ENCODE peak calls at places on chromosomes 11 and 22, in seven cellular contexts. One of them, this sample, is unnamed.
A peak's percentile ranks its signal among the peaks of the same experiment; 100 is the strongest.

GRCh38 chr22:48898524-48899377 is 928.9 kb downstream of the BRD1 start:
- DNase-seq in BE2C: no peak
- DNase-seq in pancreas: no peak
- DNase-seq in right lobe of liver: peak; percentile 22
- DNase-seq in cardiac muscle cell: no peak
- DNase-seq in adrenal gland: no peak
- DNase-seq in left ventricle myocardium inferior: no peak
- DNase-seq in this sample: peak; percentile 29

GRCh38 chr11:92838655-92839334 is 130.7 kb upstream of the MTNR1B start:
- DNase-seq in BE2C: no peak
- DNase-seq in pancreas: no peak
- DNase-seq in right lobe of liver: no peak
- DNase-seq in cardiac muscle cell: peak; percentile 68
- DNase-seq in adrenal gland: no peak
- DNase-seq in left ventricle myocardium inferior: no peak
- DNase-seq in this sample: no peak

GRCh38 chr11:1445741-1446445 is 40.7 kb downstream of the MOB2 start:
- DNase-seq in BE2C: no peak
- DNase-seq in pancreas: no peak
- DNase-seq in right lobe of liver: no peak
- DNase-seq in cardiac muscle cell: no peak
- DNase-seq in adrenal gland: no peak
- DNase-seq in left ventricle myocardium inferior: no peak
- DNase-seq in this sample: no peak

GRCh38 chr11:69101100-69101791 is 52.5 kb downstream of the TPCN2 start:
- DNase-seq in BE2C: peak; percentile 91
- DNase-seq in pancreas: peak; percentile 94
- DNase-seq in right lobe of liver: peak; percentile 82
- DNase-seq in cardiac muscle cell: peak; percentile 65
- DNase-seq in adrenal gland: peak; percentile 76
- DNase-seq in left ventricle myocardium inferior: peak; percentile 74
- DNase-seq in this sample: no peak

GRCh38 chr11:78940500-78941225 is 366.0 kb upstream of the NARS2 start:
- DNase-seq in BE2C: peak; percentile 54
- DNase-seq in pancreas: no peak
- DNase-seq in right lobe of liver: no peak
- DNase-seq in cardiac muscle cell: peak; percentile 86
- DNase-seq in adrenal gland: no peak
- DNase-seq in left ventricle myocardium inferior: no peak
- DNase-seq in this sample: no peak

GRCh38 chr11:86717817-86718501 is 45.5 kb upstream of the ME3 start:
- DNase-seq in BE2C: no peak
- DNase-seq in pancreas: no peak
- DNase-seq in right lobe of liver: no peak
- DNase-seq in cardiac muscle cell: no peak
- DNase-seq in adrenal gland: no peak
- DNase-seq in left ventricle myocardium inferior: no peak
- DNase-seq in this sample: no peak

GRCh38 chr11:26947379-26947844 is 46.5 kb upstream of the FIBIN start:
- DNase-seq in BE2C: no peak
- DNase-seq in pancreas: no peak
- DNase-seq in right lobe of liver: no peak
- DNase-seq in cardiac muscle cell: no peak
- DNase-seq in adrenal gland: peak; percentile 5
- DNase-seq in left ventricle myocardium inferior: no peak
- DNase-seq in this sample: peak; percentile 49

GRCh38 chr22:30575859-30576258 is 1.4 kb upstream of the GAL3ST1 start:
- DNase-seq in BE2C: no peak
- DNase-seq in pancreas: no peak
- DNase-seq in right lobe of liver: no peak
- DNase-seq in cardiac muscle cell: no peak
- DNase-seq in adrenal gland: no peak
- DNase-seq in left ventricle myocardium inferior: no peak
- DNase-seq in this sample: no peak

DNA sequence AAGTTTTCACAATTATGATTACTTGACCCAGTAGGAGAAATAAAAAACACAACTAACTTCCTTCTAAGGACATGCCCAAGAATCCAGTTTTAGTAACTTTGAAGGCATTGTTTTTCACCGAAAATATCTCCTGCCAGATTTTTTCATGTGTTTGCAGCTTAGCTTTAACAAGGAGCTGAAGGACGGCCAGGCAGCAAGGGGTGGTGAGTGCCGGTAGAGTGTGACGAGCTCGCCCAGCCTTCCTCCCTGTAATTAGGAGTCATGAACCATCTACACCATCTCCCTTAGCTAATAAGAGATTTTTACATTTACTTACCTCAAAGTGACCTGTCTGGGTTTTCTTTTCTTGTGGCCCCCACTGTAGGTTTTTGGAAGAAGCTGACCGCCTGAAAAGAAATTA is 72.0 kb downstream of the BMAL1 start:
- DNase-seq in BE2C: no peak
- DNase-seq in pancreas: no peak
- DNase-seq in right lobe of liver: no peak
- DNase-seq in cardiac muscle cell: no peak
- DNase-seq in adrenal gland: no peak
- DNase-seq in left ventricle myocardium inferior: no peak
- DNase-seq in this sample: no peak
- H3K36me3 ChIP-seq in BE2C: no peaks in the 10 kb centered on the region
- H3K36me3 ChIP-seq in pancreas: peaks cover 9% of the 10 kb centered on the region
- H3K36me3 ChIP-seq in right lobe of liver: peaks cover 36% of the 10 kb centered on the region
- H3K36me3 ChIP-seq in cardiac muscle cell: no peaks in the 10 kb centered on the region
- H3K36me3 ChIP-seq in adrenal gland: peaks cover 14% of the 10 kb centered on the region
- H3K36me3 ChIP-seq in left ventricle myocardium inferior: peaks cover 7% of the 10 kb centered on the region
- H3K36me3 ChIP-seq in this sample: peaks cover 12% of the 10 kb centered on the region

GRCh38 chr11:67349036-67349435 is 4.3 kb downstream of the POLD4 start:
- DNase-seq in BE2C: no peak
- DNase-seq in pancreas: no peak
- DNase-seq in right lobe of liver: no peak
- DNase-seq in cardiac muscle cell: no peak
- DNase-seq in adrenal gland: no peak
- DNase-seq in left ventricle myocardium inferior: no peak
- DNase-seq in this sample: no peak
- H3K4me1 ChIP-seq in BE2C: peaks cover 4% of the 10 kb centered on the region
- H3K4me1 ChIP-seq in pancreas: peaks cover 45% of the 10 kb centered on the region
- H3K4me1 ChIP-seq in right lobe of liver: peaks cover 20% of the 10 kb centered on the region
- H3K4me1 ChIP-seq in cardiac muscle cell: peaks cover 7% of the 10 kb centered on the region
- H3K4me1 ChIP-seq in adrenal gland: peaks cover 28% of the 10 kb centered on the region
- H3K4me1 ChIP-seq in left ventricle myocardium inferior: peaks cover 49% of the 10 kb centered on the region
- H3K4me1 ChIP-seq in this sample: peaks cover 22% of the 10 kb centered on the region

GRCh38 chr22:45237065-45237990 is 3.4 kb downstream of the KIAA0930 start:
- DNase-seq in BE2C: no peak
- DNase-seq in pancreas: no peak
- DNase-seq in right lobe of liver: peak; percentile 80
- DNase-seq in cardiac muscle cell: no peak
- DNase-seq in adrenal gland: no peak
- DNase-seq in left ventricle myocardium inferior: no peak
- DNase-seq in this sample: no peak

GRCh38 chr22:45240810-45241631 is at the start of gene KIAA0930:
- DNase-seq in BE2C: peak; percentile 81
- DNase-seq in pancreas: peak; percentile 91
- DNase-seq in right lobe of liver: peak; percentile 93
- DNase-seq in cardiac muscle cell: peak; percentile 85
- DNase-seq in adrenal gland: peak; percentile 78
- DNase-seq in left ventricle myocardium inferior: peak; percentile 82
- DNase-seq in this sample: peak; percentile 81

GRCh38 chr22:45240137-45240809 is 421 bp downstream of the KIAA0930 start:
- DNase-seq in BE2C: peak; percentile 53
- DNase-seq in pancreas: peak; percentile 77
- DNase-seq in right lobe of liver: no peak
- DNase-seq in cardiac muscle cell: no peak
- DNase-seq in adrenal gland: peak; percentile 44
- DNase-seq in left ventricle myocardium inferior: no peak
- DNase-seq in this sample: peak; percentile 60

GRCh38 chr22:45238431-45239377 is 2.0 kb downstream of the KIAA0930 start:
- DNase-seq in BE2C: no peak
- DNase-seq in pancreas: no peak
- DNase-seq in right lobe of liver: no peak
- DNase-seq in cardiac muscle cell: no peak
- DNase-seq in adrenal gland: peak; percentile 65
- DNase-seq in left ventricle myocardium inferior: no peak
- DNase-seq in this sample: no peak

DNA sequence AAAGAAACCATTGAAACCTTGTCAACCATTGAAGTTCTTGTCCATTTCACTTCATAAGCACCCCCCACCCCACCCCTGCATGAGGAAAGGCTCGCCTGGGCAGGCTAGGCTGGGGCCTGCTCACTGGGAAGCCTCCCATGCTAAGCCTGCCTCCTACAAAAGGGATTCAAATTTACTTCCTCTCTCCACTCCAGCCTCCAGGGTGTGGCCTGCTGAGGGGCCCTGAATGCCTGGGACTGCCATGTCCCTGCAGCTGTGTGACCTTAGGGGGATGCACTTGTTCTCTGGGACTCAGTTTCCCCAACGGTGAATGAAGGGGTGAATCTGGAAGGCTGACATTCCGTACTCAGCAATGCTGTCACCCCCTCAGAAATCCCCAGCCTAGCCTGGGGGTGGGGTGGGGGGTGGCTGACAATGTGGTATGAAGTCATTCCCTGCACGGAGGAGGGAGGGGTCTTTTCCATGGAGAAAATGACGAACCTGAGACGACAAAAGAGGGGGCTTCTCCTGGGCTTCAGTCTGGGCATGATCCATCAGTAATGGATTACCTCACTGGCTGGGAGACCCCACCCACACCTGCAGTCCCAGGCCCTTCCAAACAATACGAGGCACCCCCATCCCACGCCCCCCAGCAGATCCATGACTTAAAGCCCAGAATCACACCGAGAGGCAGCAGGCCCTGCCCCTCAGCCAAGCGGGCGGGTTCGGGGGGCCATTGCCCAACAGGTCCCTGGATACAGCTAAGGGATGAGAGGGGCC is 1.1 kb downstream of the KIAA0930 start:
- DNase-seq in BE2C: no peak
- DNase-seq in pancreas: no peak
- DNase-seq in right lobe of liver: no peak
- DNase-seq in cardiac muscle cell: no peak
- DNase-seq in adrenal gland: no peak
- DNase-seq in left ventricle myocardium inferior: no peak
- DNase-seq in this sample: no peak
- H3K4me3 ChIP-seq in BE2C: peak overlapping the region; percentile 70
- H3K4me3 ChIP-seq in pancreas: peak overlapping the region; percentile 55
- H3K4me3 ChIP-seq in right lobe of liver: peak overlapping the region; percentile 56
- H3K4me3 ChIP-seq in cardiac muscle cell: peak overlapping the region; percentile 40
- H3K4me3 ChIP-seq in adrenal gland: peak overlapping the region; percentile 49
- H3K4me3 ChIP-seq in left ventricle myocardium inferior: peak overlapping the region; percentile 77
- H3K4me3 ChIP-seq in this sample: peak overlapping the region; percentile 52

DNA sequence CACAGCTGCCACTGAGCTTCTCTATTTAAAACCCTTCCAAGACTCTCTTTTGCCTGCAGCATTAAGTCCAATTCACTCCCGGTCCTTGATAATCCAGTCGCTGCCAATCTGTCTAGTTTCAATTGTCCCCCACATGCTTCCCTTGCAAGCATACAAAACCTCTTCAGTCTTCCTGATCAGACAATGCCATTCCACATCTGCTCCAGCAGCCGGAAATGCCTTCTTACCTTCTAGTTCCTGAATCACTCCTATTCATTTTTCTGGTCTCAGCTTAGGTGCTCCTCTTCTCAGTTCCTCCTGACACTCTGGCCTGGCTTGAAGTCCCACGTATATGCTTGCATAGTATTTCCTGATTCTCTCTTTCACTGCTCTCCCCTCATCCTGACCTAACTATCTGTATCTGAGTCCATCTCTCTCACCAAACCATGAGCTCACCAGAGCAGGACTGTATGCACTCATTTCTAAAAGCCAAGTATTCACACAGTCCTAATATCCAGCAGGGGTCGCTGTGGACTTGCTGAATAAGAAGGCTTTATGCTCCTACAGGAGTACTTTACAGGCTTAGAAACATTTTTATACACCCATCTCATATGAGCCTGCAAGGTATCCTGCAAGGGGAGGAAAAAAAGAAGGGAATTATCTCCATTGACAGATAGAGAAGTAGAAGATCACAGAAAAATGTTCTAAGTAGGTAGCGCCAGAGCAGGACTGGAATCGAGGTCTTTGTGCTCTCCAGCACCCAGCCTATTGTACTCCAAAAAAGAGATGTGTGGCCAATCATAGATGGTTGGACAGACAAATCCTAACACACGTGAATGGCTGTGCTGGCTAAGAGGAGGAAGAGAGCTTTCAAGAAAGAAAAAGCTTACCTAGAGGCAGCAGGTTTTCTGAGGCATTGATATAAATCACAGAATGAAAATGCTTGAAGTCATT is 19.2 kb downstream of the XRRA1 start:
- DNase-seq in BE2C: peak; percentile 80
- DNase-seq in pancreas: no peak
- DNase-seq in right lobe of liver: no peak
- DNase-seq in cardiac muscle cell: peak; percentile 93
- DNase-seq in adrenal gland: peak; percentile 91
- DNase-seq in left ventricle myocardium inferior: peak; percentile 19
- DNase-seq in this sample: no peak
- H3K36me3 ChIP-seq in BE2C: peaks cover 5% of the 10 kb centered on the region
- H3K36me3 ChIP-seq in pancreas: peaks cover 25% of the 10 kb centered on the region
- H3K36me3 ChIP-seq in right lobe of liver: peaks cover 19% of the 10 kb centered on the region
- H3K36me3 ChIP-seq in cardiac muscle cell: peaks cover 31% of the 10 kb centered on the region
- H3K36me3 ChIP-seq in adrenal gland: peaks cover 7% of the 10 kb centered on the region
- H3K36me3 ChIP-seq in left ventricle myocardium inferior: peaks cover 41% of the 10 kb centered on the region
- H3K36me3 ChIP-seq in this sample: peaks cover 43% of the 10 kb centered on the region

GRCh38 chr11:45211732-45212131 is 65.3 kb downstream of the PRDM11 start:
- DNase-seq in BE2C: no peak
- DNase-seq in pancreas: no peak
- DNase-seq in right lobe of liver: no peak
- DNase-seq in cardiac muscle cell: no peak
- DNase-seq in adrenal gland: no peak
- DNase-seq in left ventricle myocardium inferior: no peak
- DNase-seq in this sample: no peak
- H3K4me1 ChIP-seq in BE2C: no peaks in the 10 kb centered on the region
- H3K4me1 ChIP-seq in pancreas: no peaks in the 10 kb centered on the region
- H3K4me1 ChIP-seq in right lobe of liver: no peaks in the 10 kb centered on the region
- H3K4me1 ChIP-seq in cardiac muscle cell: peaks cover 17% of the 10 kb centered on the region
- H3K4me1 ChIP-seq in adrenal gland: peaks cover 11% of the 10 kb centered on the region
- H3K4me1 ChIP-seq in left ventricle myocardium inferior: peaks cover 58% of the 10 kb centered on the region
- H3K4me1 ChIP-seq in this sample: no peaks in the 10 kb centered on the region

DNA sequence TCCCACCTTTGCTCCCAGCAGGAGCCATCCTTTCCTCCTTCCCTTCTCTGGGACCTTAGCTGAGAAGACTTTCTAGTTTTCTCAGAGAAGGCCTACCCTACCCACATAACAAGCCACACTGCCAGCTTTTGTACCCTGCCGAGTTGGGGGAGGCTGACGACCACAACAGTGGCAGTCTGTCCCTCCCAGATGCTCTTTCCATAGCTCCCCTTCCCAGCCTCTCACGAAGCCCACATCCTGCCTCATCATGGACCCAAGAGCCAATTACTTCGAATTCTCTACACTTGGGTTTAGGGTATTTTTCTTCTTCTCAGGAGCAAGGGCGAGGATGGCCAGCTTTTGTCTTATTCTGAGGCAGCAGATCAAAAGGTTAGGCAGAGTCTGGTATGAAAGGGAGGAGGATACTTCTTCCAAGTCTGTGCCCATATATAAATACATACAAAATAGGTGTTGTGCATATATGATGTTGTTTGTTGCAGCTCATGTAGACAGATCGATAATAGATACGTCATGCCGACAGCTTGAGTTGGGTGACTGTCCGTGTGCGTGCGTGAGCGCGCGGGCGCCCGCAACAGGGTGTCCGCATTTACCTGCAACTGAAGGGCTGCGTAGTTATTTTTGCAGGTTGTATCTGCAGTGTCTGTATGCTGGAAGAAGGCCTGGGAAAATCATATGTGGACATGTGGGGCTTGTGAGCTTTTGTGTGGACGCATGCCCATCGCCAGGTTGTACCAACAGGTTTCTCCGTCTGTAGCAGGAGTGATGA is 846 bp upstream of the NRGN start:
- DNase-seq in BE2C: no peak
- DNase-seq in pancreas: no peak
- DNase-seq in right lobe of liver: no peak
- DNase-seq in cardiac muscle cell: no peak
- DNase-seq in adrenal gland: no peak
- DNase-seq in left ventricle myocardium inferior: no peak
- DNase-seq in this sample: no peak
- H3K4me3 ChIP-seq in BE2C: peak overlapping the region; percentile 45
- H3K4me3 ChIP-seq in pancreas: peak overlapping the region; percentile 33
- H3K4me3 ChIP-seq in right lobe of liver: no peak overlapping the region
- H3K4me3 ChIP-seq in cardiac muscle cell: peak overlapping the region; percentile 36
- H3K4me3 ChIP-seq in adrenal gland: no peak overlapping the region
- H3K4me3 ChIP-seq in left ventricle myocardium inferior: peak overlapping the region; percentile 76
- H3K4me3 ChIP-seq in this sample: no peak overlapping the region